ENCODE peak calls at places on chromosomes 11 and 22, in five cellular contexts. N, I, Q, L and X are unnamed samples.

GRCh38 chr22:46053563-46054090 is 76.7 kb upstream of the WNT7B start:
- DNase-seq in Q (peak), N (peak), I (peak), L (peak), X (no peak)

GRCh38 chr11:123060265-123061000 is 1.5 kb downstream of the HSPA8 start:
- DNase-seq in Q (no peak), L (no peak), N (no peak), I (no peak), X (no peak)

GRCh38 chr22:30245985-30246901 is at the start of gene LIF:
- DNase-seq in L (no peak), Q (no peak), I (peak), N (no peak), X (no peak)

GRCh38 chr22:31093956-31094622 is 13.0 kb downstream of the SMTN start:
- DNase-seq in N (peak), L (no peak), I (no peak), Q (no peak), X (no peak)

GRCh38 chr11:93686812-93687211 is 25.3 kb downstream of the CEP295 start:
- DNase-seq in N (no peak), L (no peak), I (no peak), Q (no peak), X (no peak)

GRCh38 chr11:60905551-60906113 is 753 bp downstream of the PRPF19 start:
- DNase-seq in L (no peak), Q (no peak), I (no peak), N (no peak), X (no peak)

GRCh38 chr11:12871251-12871650 is 137.9 kb upstream of the RASSF10 start:
- DNase-seq in N (no peak), L (no peak), Q (no peak), I (no peak), X (no peak)

GRCh38 chr11:69791266-69791665 is 16.1 kb upstream of the FGF4 start:
- DNase-seq in I (no peak), Q (no peak), L (no peak), N (no peak), X (no peak)

GRCh38 chr22:49188091-49188490 is 639.6 kb downstream of the BRD1 start:
- DNase-seq in Q (no peak), I (no peak), L (no peak), N (no peak), X (no peak)

GRCh38 chr11:9747816-9748215 is 83.9 kb downstream of the SWAP70 start:
- DNase-seq in I (no peak), N (no peak), Q (peak), L (no peak), X (no peak)

GRCh38 chr22:41352058-41352457 is 29.7 kb upstream of the TEF start:
- DNase-seq in L (no peak), Q (no peak), N (no peak), I (no peak), X (no peak)

GRCh38 chr11:2459016-2459725 is 14.4 kb downstream of the KCNQ1 start:
- DNase-seq in Q (no peak), L (no peak), N (no peak), I (no peak), X (no peak)

GRCh38 chr11:35621620-35622019 is 3.4 kb downstream of the FJX1 start:
- DNase-seq in N (no peak), Q (no peak), L (no peak), I (no peak), X (no peak)

GRCh38 chr11:134098566-134099184 is 29.8 kb downstream of the JAM3 start:
- DNase-seq in N (no peak), I (no peak), L (no peak), Q (no peak), X (peak)

GRCh38 chr11:2166091-2166851 is 5.3 kb upstream of the INS start:
- DNase-seq in L (no peak), Q (no peak), I (peak), N (no peak), X (no peak)

GRCh38 chr11:60844045-60844869 is 2.3 kb downstream of the CCDC86 start:
- DNase-seq in L (no peak), N (no peak), Q (no peak), I (no peak), X (no peak)

GRCh38 chr22:49365191-49365837 is 462.4 kb downstream of the BRD1 start:
- DNase-seq in L (no peak), Q (peak), N (no peak), I (no peak), X (no peak)

GRCh38 chr22:27107824-27108223 is 450.4 kb downstream of the MIAT start:
- DNase-seq in I (no peak), N (peak), Q (no peak), L (peak), X (no peak)

GRCh38 chr11:45662665-45663485 is 2.5 kb downstream of the CHST1 start:
- DNase-seq in N (no peak), L (no peak), Q (no peak), I (no peak), X (no peak)

GRCh38 chr11:91173701-91174100 is 950.9 kb upstream of the CHORDC1 start:
- DNase-seq in I (no peak), N (no peak), Q (no peak), L (no peak), X (no peak)

GRCh38 chr22:27430799-27431480 is 370.6 kb downstream of the MN1 start:
- DNase-seq in L (no peak), Q (no peak), N (no peak), I (no peak), X (no peak)

GRCh38 chr11:94794287-94795168 is 26.4 kb downstream of the AMOTL1 start:
- DNase-seq in L (peak), I (no peak), Q (peak), N (peak), X (no peak)

GRCh38 chr22:46086577-46087335 is 63.6 kb upstream of the PPARA start:
- DNase-seq in I (no peak), N (peak), L (peak), Q (no peak), X (no peak)

GRCh38 chr11:109870313-109870712 is 222.9 kb upstream of the ZC3H12C start:
- DNase-seq in I (no peak), L (no peak), Q (no peak), N (no peak), X (no peak)

GRCh38 chr22:41485033-41485432 is 16.1 kb downstream of the ACO2 start:
- DNase-seq in Q (no peak), N (no peak), L (no peak), I (no peak), X (no peak)

GRCh38 chr11:86818466-86819282 is 18.3 kb downstream of the PRSS23 start:
- DNase-seq in Q (no peak), I (peak), N (no peak), L (no peak), X (peak)

GRCh38 chr22:19961868-19962245 is 20.2 kb upstream of the TXNRD2 start:
- DNase-seq in N (no peak), L (no peak), Q (no peak), I (no peak), X (no peak)

GRCh38 chr11:34331329-34331728 is 26.5 kb downstream of the ABTB2 start:
- DNase-seq in I (no peak), N (no peak), Q (no peak), L (peak), X (no peak)

GRCh38 chr11:9626778-9627394 is 37.0 kb upstream of the SWAP70 start:
- DNase-seq in Q (no peak), N (no peak), L (no peak), I (no peak), X (no peak)

GRCh38 chr11:121214861-121215260 is 77.7 kb upstream of the SC5D start:
- DNase-seq in Q (no peak), L (no peak), N (no peak), I (no peak), X (no peak)

GRCh38 chr11:123526027-123526805 is 96.1 kb downstream of the GRAMD1B start:
- DNase-seq in I (no peak), Q (no peak), N (no peak), L (no peak), X (no peak)

GRCh38 chr22:39913886-39914285 is 13.0 kb downstream of the GRAP2 start:
- DNase-seq in Q (no peak), N (no peak), I (no peak), L (no peak), X (no peak)

GRCh38 chr22:39908737-39909136 is 7.9 kb downstream of the GRAP2 start:
- DNase-seq in L (no peak), I (no peak), Q (no peak), N (no peak), X (no peak)

GRCh38 chr22:39908121-39908520 is 7.2 kb downstream of the GRAP2 start:
- DNase-seq in L (no peak), Q (no peak), N (no peak), I (no peak), X (no peak)

GRCh38 chr22:39913321-39913720 is 12.4 kb downstream of the GRAP2 start:
- DNase-seq in N (no peak), L (no peak), I (no peak), Q (no peak), X (no peak)

DNA sequence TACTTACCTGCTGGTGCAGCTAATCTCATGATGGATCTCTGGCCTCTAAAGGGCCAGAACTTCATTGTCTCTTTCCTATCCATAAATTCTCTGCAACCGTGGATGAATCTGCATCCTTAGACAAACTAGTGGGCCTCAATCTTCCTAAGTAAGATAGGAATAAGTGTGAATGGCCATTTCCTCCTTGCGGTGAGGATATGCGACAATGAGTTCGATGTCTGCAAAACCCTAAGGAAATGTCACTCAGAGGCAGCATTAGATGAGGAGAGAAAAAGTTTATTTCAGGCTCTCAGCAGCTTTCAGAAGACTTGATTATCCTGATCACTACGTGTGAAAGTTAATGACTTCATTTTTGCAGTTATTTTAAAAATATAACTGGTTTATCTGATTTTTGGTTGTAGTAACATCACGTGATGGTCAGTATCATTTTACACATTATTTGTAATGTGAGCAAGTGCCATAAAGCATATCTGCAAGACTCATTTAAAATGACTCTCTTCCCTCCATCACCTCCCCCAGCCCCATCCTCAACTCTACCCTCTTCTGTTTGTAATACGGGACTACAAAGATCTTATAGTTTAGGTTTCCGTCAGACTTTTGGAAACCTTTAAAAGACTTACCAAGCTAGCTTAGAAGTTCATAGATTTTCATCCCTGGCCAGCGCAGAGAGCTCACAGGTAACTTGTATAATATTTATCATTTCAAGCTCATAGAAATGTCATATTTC is 10.2 kb downstream of the GRAP2 start:
- DNase-seq in Q (no peak), N (no peak), L (no peak), I (no peak), X (no peak)
- H3K4me3 ChIP-seq in Q (no peak), N (no peak), L (no peak), I (peak), X (no peak)

DNA sequence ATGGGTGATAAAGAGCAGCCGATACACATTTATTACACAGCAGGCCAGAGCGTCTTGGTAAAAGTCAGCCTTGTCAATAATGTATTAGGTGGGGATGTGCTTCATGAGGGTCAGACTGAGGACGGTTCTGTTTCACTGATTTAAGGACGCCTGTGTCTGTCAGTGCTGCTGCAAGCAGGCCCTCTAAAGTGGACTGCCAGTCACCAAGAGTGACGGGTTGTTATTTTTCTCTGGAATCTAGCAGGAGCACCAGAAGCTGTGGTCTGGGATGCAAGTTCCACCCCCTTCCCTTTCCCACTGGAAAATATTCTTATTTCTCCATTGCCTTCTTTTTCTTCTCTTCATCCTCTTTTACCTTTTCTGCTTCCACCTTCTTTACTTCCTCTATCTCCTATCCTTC is 191.2 kb upstream of the NCAM1 start:
- DNase-seq in N (no peak), Q (no peak), I (no peak), L (no peak), X (no peak)
- H3K4me3 ChIP-seq in N (no peak), Q (no peak), I (no peak), L (no peak), X (no peak)

DNA sequence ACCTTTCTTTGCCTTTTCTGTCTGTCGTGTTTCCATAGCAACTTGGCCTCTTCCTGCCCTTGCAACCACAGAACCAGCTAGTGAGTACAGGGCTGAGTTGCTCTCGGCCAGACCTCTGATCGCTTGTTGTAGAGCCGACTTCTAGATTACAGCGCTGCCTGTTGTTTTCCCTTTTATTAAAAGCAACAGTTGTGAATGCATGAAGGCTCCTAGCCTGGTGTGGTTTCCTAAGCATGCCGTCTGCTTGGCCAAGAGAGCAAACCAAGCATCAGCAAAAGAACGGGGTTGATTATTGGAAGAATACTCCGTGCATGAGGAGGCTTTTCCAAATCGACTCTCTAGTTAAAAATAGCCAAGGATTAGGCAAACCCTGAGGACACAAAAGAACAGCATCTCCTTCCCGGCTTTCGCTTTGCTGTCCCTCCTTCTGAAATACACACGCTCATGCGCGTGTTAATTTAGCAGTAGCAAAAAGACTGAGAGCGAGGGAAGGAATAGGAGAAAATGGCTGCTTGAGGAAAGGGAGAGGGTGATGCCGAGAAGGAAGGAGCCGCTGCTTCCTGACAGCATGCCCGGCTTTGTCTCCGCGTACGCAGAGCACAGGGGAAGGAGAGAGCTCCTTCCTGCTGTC is 71.5 kb upstream of the TTC12 start:
- DNase-seq in N (no peak), I (peak), Q (no peak), L (no peak), X (peak)
- H3K4me3 ChIP-seq in N (peak), I (peak), Q (no peak), L (peak), X (no peak)

DNA sequence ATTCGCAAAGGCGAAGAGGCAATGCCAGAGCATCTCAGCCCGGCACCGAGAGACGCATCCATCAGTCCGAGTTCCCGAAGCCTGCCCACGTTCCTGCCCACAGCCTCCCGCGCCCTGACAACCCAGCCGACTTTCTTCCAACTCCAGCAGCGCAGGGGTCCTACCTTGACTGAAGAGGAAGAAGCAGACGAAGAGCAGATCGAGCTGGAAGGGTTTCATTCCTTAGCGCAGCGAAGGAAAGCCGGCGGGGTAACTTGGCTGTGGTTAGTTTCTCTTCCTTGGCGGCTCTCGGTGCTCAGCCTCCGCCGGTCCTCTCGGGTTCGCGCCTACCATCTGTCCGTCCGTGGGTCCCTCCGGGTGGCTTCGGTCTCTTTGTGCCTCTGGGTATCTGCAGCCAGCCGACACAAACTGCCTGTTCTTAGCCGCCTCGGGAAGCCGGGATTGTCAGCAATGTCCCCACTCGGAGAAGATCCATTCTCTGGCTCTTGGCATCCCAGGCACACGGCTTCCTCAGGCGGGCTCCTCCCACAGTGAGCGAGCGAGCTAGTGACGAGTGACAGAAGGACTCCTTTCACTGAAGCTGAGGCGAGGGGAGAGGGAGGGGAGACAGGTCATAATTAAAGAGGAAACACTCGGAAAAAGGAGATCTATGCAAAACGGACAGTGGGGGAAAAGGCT is at the start of gene KIRREL3:
- DNase-seq in I (no peak), Q (no peak), N (no peak), L (no peak), X (no peak)
- H3K4me3 ChIP-seq in I (no peak), Q (peak), N (peak), L (peak), X (no peak)

DNA sequence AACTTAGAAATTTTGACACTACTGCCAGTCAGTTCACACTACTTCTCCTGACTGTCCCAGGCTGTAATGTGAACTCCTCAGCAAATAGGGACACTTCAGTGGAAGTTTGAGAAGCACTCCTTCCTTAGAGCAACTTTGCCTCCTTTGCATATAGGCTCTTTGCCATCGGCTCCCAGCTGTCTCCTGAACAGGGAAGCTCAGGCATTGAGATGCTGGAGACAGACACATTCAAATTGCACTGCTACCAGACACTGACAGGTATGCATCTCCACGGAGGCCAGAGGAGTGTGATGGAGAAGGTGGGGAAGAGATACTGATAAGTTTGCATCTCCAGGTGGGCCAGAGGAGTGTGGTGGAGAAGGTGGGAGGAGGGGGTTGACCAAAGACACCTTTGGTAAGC is 1.4 kb downstream of the TRAPPC4 start:
- DNase-seq in L (no peak), Q (no peak), N (no peak), I (no peak), X (no peak)
- H3K4me3 ChIP-seq in L (peak), Q (no peak), N (peak), I (peak), X (peak)

DNA sequence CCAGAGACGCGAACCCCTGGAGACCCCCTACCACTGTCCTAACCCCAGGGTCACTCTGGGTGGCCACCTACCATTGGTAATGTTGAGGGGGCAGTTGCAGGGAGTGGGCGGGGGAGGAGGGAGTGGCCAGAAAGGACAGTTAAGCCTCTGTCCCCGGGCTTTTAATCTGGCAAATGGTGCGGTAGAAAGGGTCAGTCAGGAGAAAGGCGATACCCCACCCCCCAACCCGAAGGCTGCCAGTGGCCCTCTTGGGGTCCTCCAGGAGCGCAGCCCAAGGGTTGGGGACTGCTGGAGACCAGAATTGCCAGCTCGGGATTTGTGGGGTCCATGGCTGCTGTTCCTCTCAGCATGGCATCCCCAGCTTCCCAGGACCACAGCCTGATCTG is 742 bp downstream of the P2RY2 start:
- DNase-seq in N (no peak), Q (no peak), L (no peak), I (no peak), X (no peak)
- H3K4me3 ChIP-seq in N (peak), Q (peak), L (peak), I (no peak), X (no peak)

GRCh38 chr22:39150848-39151215 is 1.6 kb downstream of the CBX7 start:
- DNase-seq in L (peak), I (no peak), Q (no peak), N (no peak), X (no peak)

GRCh38 chr22:39152511-39153219 is at the start of gene CBX7:
- DNase-seq in N (peak), I (peak), L (peak), Q (peak), X (peak)

GRCh38 chr22:39152024-39152510 is 413 bp downstream of the CBX7 start:
- DNase-seq in L (peak), I (no peak), N (no peak), Q (no peak), X (no peak)

GRCh38 chr22:39149915-39150847 is 2.3 kb downstream of the CBX7 start:
- DNase-seq in I (no peak), Q (no peak), L (peak), N (no peak), X (no peak)

DNA sequence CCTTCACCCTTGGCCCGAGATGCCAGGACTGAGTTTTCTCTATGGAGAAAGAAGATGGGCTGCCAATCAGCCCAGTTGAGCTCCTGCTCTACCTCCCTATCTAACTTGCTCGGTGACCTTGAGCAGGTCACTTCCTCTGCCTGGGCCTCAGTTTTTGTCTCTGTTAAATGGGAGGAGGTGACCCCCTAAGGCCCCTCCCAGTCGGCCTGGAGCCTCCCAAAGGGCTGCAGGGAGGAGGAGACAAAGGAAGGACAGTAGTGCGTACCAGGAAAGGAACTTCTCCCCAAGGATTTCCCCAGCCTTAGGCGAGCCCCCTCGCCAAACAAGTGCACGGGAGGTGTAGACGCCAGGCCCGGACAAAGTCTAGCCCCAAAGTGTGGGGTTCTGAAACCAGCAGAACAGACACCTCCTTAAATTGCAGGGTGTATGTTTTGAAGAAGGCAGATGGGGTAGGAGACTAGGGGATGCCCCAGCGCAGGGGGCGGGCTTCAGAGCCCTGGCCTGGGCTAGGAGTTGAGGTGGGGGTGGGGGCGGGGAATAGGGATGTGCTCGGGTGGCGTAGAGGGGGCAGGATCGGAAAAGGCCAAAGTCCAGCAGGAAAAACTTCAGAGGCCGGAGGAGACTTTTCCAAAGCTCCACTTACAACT is 1.0 kb downstream of the CBX7 start:
- DNase-seq in N (no peak), I (peak), L (peak), Q (no peak), X (no peak)
- H3K4me3 ChIP-seq in N (peak), I (peak), L (peak), Q (peak), X (peak)